ENCODE peak calls at places on chromosomes 12 and 14, in six cellular contexts. M is GM23248, D is neural progenitor cell, Z is HCT116, A is SK-N-SH, F is PC-3. K is an unnamed sample.

GRCh38 chr12:25716842-25717241 is 163.8 kb upstream of the LMNTD1 start:
- DNase-seq in Z (no peak), M (peak), A (no peak), D (no peak), F (peak), K (no peak)

GRCh38 chr12:55733021-55733555 is 4.3 kb upstream of the CD63 start:
- DNase-seq in D (no peak), F (no peak), Z (no peak), A (no peak), M (no peak), K (no peak)

GRCh38 chr14:94673781-94674231 is 61.6 kb downstream of the SERPINA3 start:
- DNase-seq in M (no peak), A (no peak), D (no peak), F (no peak), Z (no peak), K (no peak)

GRCh38 chr12:65100140-65100539 is 21.0 kb downstream of the WIF1 start:
- DNase-seq in Z (no peak), A (no peak), F (peak), M (no peak), D (peak), K (no peak)

GRCh38 chr12:115424003-115424402 is 740.0 kb upstream of the TBX3 start:
- DNase-seq in M (no peak), A (no peak), Z (no peak), D (no peak), F (no peak), K (no peak)

GRCh38 chr12:6039894-6040601 is 84.4 kb downstream of the VWF start:
- DNase-seq in A (peak), D (peak), M (peak), Z (peak), F (peak), K (peak)

GRCh38 chr12:116498471-116498870 is 60.7 kb upstream of the MAP1LC3B2 start:
- DNase-seq in Z (no peak), M (peak), F (peak), D (no peak), A (no peak), K (no peak)

GRCh38 chr14:68616255-68616902 is 176.5 kb downstream of the ZFP36L1 start:
- DNase-seq in F (peak), M (peak), Z (peak), A (no peak), D (no peak), K (peak)

GRCh38 chr12:109677323-109677722 is 36.3 kb upstream of the FAM222A start:
- DNase-seq in D (peak), Z (no peak), F (no peak), M (no peak), A (no peak), K (no peak)

GRCh38 chr14:92259613-92260357 is 63.2 kb upstream of the SLC24A4 start:
- DNase-seq in Z (no peak), A (no peak), F (no peak), D (peak), M (no peak), K (peak)

DNA sequence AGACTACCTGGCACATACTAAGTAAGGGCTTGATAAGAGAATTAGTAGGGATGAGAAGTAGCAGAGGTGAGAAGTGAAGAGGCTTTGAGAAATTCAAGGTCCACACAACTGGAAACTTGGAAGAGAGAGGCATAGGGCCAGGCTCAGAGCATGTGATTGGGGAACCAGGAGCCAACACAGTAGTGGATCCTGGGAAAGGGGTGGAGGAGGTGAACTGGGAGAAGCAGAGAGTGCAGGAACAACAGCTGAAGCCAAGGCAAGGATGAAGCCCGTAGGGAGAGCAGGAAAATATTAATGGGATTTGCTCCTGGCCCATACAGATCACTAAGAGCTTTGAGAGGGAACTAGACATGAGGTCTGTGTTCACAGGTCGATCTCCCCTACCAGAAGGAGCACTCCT is 1.4 kb upstream of the ITGB7 start:
- DNase-seq in F (no peak), M (no peak), A (no peak), D (no peak), Z (no peak), K (no peak)
- H3K9ac ChIP-seq in F (no peak), M (no peak), A (no peak), D (no peak), Z (no peak), K (peak)

GRCh38 chr14:106844608-106845285 is 1318.4 kb downstream of the TMEM121 start:
- DNase-seq in A (peak), Z (no peak), M (no peak), D (no peak), F (peak), K (no peak)

GRCh38 chr14:106843951-106844483 is 1317.6 kb downstream of the TMEM121 start:
- DNase-seq in M (no peak), A (peak), D (no peak), Z (no peak), F (peak), K (peak)

GRCh38 chr14:106841701-106842100 is 1315.3 kb downstream of the TMEM121 start:
- DNase-seq in D (no peak), Z (no peak), M (no peak), A (no peak), F (peak), K (no peak)

GRCh38 chr14:106842687-106843086 is 1316.3 kb downstream of the TMEM121 start:
- DNase-seq in Z (no peak), F (peak), A (peak), M (no peak), D (no peak), K (no peak)

DNA sequence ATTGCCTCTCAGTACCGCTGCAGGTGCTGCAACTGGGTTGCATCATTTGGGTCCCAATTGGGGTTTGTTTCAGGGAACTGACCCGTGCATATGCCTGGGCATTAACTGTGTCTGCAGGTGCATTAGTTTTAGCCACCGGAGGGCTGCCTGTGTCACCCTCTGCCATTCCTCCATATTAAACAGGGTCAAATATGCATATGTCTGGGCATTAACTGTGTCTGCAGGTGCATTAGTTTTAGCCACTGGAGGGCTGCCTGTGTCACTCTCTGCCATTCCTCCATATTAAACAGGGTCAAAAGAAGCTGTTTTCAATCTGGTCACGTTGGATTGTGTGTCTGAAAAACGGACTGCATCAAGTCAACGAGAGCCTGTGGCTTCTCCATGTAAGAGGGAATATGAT is 1317.0 kb downstream of the TMEM121 start:
- DNase-seq in Z (no peak), F (no peak), A (no peak), D (no peak), M (no peak), K (no peak)
- H3K4me3 ChIP-seq in Z (no peak), F (peak), A (peak), D (no peak), M (no peak), K (peak)

GRCh38 chr14:65156568-65157366 is 54.5 kb upstream of the MAX start:
- DNase-seq in M (peak), A (no peak), D (no peak), Z (no peak), F (peak), K (peak)

GRCh38 chr14:65164068-65164824 is 61.9 kb upstream of the MAX start:
- DNase-seq in M (peak), F (peak), D (peak), Z (peak), A (peak), K (peak)

GRCh38 chr14:65160091-65160490 is 57.8 kb upstream of the MAX start:
- DNase-seq in D (no peak), A (no peak), F (no peak), Z (no peak), M (no peak), K (no peak)

GRCh38 chr14:65164825-65165135 is 62.5 kb upstream of the MAX start:
- DNase-seq in M (no peak), A (no peak), Z (no peak), F (no peak), D (no peak), K (no peak)

DNA sequence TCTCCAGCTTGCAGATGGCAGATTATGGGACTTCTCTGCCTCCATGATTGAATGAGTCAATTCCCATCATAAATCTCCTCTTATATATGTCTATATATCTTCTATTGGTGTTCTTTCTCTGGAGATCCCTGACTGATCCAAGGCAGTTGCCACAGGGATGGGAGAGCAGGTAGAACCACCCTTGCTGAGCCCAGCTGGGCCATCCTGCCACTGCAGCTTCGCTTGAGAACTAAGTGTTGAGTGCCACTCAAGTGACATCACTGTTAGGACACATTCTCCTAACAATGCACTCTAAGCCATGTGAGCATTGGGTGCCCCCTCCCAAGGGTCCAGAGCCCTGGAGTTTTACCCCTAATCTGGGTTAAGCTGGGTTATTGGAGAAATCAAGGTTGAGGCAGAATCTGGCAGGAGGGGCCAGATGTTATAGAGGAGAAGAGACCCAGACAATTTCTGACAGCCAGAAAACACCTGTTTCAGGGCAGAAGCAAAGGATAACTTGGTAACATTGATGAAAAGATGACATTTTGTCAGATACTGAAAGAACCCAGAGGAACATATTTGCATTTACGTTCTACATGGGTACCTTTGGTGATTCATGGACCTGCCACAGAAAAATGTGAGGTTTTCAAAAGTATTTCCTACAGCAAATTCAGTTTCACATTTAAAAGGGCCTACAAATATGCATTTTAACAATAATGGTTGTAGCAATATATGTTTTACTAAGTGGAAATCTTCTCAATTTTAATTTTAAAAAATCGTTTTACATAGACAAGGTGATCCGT is 57.2 kb upstream of the MAX start:
- DNase-seq in Z (no peak), D (no peak), F (no peak), M (no peak), A (no peak), K (no peak)
- TF ChIP-seq EZH2phosphoT487 in Z (no peak), D (no peak), F (no peak), M (no peak), A (no peak), K (no peak)

DNA sequence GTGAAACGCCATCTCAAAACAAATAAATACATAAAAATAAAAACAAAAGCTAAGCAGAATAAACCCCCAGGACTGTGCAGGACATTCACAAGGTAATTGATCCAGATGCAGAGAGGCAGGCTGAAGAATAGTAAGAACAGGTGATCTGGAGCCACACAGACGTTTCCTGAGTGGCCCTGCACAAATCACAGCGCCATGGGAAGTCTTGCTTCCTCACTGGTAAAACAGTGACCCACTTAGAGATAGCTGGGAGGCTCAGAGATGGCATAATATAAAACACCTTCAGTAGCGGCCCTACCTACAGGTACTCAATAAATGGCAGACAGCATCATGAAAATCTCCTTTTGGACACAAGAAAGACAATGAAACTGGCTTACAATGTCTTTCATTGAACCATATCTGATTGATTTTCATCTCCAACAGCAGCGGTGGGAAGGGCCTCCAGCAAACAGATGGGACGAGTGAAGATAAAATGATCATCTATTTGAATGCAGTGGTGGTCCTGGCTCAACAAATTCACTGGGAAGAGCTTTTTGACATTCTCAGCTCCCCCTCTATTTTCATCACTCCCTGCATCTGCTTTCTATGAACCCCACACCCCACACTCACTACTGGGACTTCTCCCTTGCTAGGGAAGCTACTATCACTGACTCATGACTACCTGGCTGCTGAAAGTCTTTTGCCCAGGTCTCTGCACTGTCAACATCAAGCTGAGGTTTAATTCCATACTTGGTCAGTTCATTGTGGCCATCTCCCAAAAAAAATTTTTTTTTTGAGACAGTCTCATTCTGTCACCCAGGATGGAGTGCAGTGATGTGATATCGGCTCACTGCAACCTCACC is 63.8 kb downstream of the FOXN3 start:
- DNase-seq in A (peak), D (no peak), M (no peak), Z (no peak), F (no peak), K (no peak)
- H3K9ac ChIP-seq in A (no peak), D (no peak), M (no peak), Z (no peak), F (no peak), K (no peak)

DNA sequence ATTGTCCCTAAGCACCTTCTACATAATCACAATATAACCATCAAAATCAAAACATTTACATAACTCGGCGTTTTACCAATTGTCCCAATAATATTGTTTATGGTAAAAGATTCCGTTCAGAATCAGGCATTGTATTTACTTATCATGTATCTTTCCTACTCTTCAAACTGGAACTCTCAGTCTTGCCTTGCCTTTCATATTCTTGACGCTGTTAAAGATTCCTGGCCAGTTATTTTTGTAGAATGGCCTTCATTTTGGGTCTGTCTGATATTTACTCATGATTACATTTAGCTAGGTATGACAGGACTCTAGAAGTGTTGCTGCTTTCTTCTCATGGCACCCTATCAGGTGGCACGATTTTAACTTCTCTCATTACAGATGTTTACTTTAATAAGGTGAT is 850 bp upstream of the HEATR5A start:
- DNase-seq in F (no peak), M (no peak), Z (no peak), A (no peak), D (no peak), K (no peak)
- H3K4me3 ChIP-seq in F (peak), M (peak), Z (peak), A (no peak), D (no peak), K (peak)

GRCh38 chr14:48936352-48936751 is 649.8 kb downstream of the RPS29 start:
- DNase-seq in F (peak), Z (no peak), A (peak), M (peak), D (peak), K (no peak)

GRCh38 chr14:48936881-48937280 is 649.3 kb downstream of the RPS29 start:
- DNase-seq in M (peak), A (no peak), F (no peak), D (no peak), Z (no peak), K (no peak)

DNA sequence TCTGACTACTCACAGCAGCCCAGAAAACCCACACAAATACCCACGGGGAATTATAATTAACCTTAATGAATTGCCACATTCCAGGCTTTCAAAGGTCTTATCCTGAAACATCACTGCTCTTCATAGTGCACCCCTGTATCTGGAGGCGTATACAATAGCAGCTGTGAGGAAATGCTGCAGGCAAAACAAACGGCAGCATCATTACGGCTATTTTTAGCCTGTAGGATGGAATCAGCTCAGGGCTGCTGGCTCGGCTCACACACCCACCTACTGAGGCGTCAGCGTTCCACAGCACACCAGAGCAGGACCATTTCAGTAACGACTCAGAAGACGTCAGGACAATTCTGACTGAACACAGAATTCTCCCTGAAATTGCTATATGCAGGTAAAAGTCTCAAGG is 648.4 kb downstream of the RPS29 start:
- DNase-seq in Z (no peak), A (peak), D (peak), M (peak), F (no peak), K (no peak)
- TF ChIP-seq EZH2phosphoT487 in Z (no peak), A (no peak), D (no peak), M (no peak), F (no peak), K (no peak)

GRCh38 chr14:24924544-24924943 is 125.4 kb downstream of the STXBP6 start:
- DNase-seq in M (no peak), A (no peak), F (no peak), Z (no peak), D (no peak), K (no peak)

GRCh38 chr14:24927809-24928208 is 122.1 kb downstream of the STXBP6 start:
- DNase-seq in Z (no peak), A (no peak), D (no peak), M (no peak), F (no peak), K (no peak)

DNA sequence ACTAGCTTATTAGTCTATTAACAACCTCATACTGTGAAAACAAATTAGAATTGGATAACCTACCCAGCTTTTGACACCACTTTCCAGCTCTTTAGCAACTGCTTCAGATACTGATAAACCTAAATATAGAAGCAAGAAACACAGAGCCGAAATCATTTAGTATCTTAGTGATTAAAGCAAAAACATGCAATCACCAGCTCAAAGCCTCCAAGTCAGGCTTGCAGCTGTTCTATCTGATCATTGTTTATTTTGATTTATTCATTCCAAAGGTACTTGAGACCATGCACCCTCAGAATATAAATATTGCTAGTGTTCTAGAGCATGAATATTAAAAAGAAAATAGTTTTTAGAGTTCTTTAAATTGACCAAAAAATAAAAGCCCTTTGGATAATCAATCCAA is 121.4 kb downstream of the STXBP6 start:
- DNase-seq in M (no peak), A (no peak), D (no peak), F (no peak), Z (no peak), K (no peak)
- H3K9ac ChIP-seq in M (no peak), A (no peak), D (no peak), F (no peak), Z (no peak), K (no peak)

DNA sequence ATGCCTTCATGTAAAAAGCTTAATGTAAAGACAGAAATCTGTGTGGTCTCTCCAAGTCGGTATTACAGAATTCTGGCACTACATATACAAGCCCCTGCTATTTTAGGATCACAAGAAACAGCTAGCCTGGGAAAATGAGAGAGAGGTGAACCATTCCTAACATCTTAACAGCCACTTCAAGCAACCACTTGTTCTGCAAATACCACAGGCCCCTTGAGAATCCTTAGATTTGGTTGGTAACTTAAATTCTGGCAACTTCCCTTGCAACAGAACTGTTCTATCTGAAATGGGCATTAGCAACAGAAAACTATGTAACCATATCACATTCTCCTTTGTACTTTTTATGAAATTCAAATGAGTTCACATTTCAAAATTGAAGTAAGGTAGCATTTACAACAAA is 68.5 kb downstream of the SPPL3 start:
- DNase-seq in F (no peak), A (no peak), M (no peak), D (no peak), Z (no peak), K (no peak)
- H3K4me3 ChIP-seq in F (no peak), A (no peak), M (no peak), D (no peak), Z (no peak), K (no peak)

K was measured in MM.1S.